ENCODE peak calls at places on chromosomes 5 and 9, in seven cellular contexts. H, D, S, O, T, F and G are unnamed samples.

GRCh38 chr9:3035594-3036389 is 191.9 kb upstream of the PUM3 start:
- DNase-seq in H (no peak), D (no peak), S (no peak), O (no peak), T (no peak), F (no peak), G (no peak)

GRCh38 chr9:134682026-134682425 is 40.4 kb downstream of the COL5A1 start:
- DNase-seq in H (no peak), D (no peak), S (no peak), O (no peak), T (no peak), F (no peak), G (no peak)

GRCh38 chr5:64213568-64213967 is 47.9 kb downstream of the RNF180 start:
- DNase-seq in H (no peak), D (no peak), S (no peak), O (no peak), T (no peak), F (no peak), G (no peak)

GRCh38 chr5:117590944-117591343 is 1016.3 kb upstream of the SEMA6A start:
- DNase-seq in H (no peak), D (peak), S (peak), O (peak), T (no peak), F (peak), G (no peak)

GRCh38 chr5:75054110-75054930 is 2.0 kb upstream of the GCNT4 start:
- DNase-seq in H (no peak), D (no peak), S (peak), O (no peak), T (no peak), F (no peak), G (peak)

GRCh38 chr5:68848086-68848485 is 245.7 kb upstream of the SLC30A5 start:
- DNase-seq in H (no peak), D (no peak), S (no peak), O (no peak), T (no peak), F (no peak), G (no peak)

GRCh38 chr9:4508907-4509589 is 18.8 kb downstream of the SLC1A1 start:
- DNase-seq in H (no peak), D (no peak), S (no peak), O (no peak), T (no peak), F (no peak), G (no peak)

GRCh38 chr9:15144567-15145174 is 162.3 kb downstream of the TTC39B start:
- DNase-seq in H (no peak), D (no peak), S (no peak), O (no peak), T (peak), F (no peak), G (no peak)

GRCh38 chr5:178995341-178995690 is 196 bp upstream of the GRM6 start:
- DNase-seq in H (no peak), D (no peak), S (no peak), O (no peak), T (no peak), F (no peak), G (no peak)

GRCh38 chr9:90504486-90504885 is 138.1 kb downstream of the DIRAS2 start:
- DNase-seq in H (no peak), D (no peak), S (no peak), O (no peak), T (no peak), F (no peak), G (no peak)

GRCh38 chr5:159341914-159342313 is 11.6 kb upstream of the IL12B start:
- DNase-seq in H (peak), D (no peak), S (peak), O (peak), T (peak), F (no peak), G (no peak)

GRCh38 chr5:172630961-172631360 is 10.1 kb upstream of the NEURL1B start:
- DNase-seq in H (no peak), D (no peak), S (no peak), O (no peak), T (no peak), F (no peak), G (no peak)

GRCh38 chr5:77640577-77641396 is 2.3 kb upstream of the OTP start:
- DNase-seq in H (no peak), D (no peak), S (no peak), O (no peak), T (no peak), F (no peak), G (peak)

GRCh38 chr5:115396698-115397097 is 100.2 kb upstream of the CCDC112 start:
- DNase-seq in H (no peak), D (no peak), S (no peak), O (no peak), T (no peak), F (no peak), G (no peak)

GRCh38 chr5:96031180-96031579 is 69.5 kb upstream of the ELL2 start:
- DNase-seq in H (no peak), D (no peak), S (no peak), O (no peak), T (no peak), F (no peak), G (no peak)

GRCh38 chr9:38707885-38708640 is 11.9 kb downstream of the FAM240B start:
- DNase-seq in H (no peak), D (peak), S (peak), O (no peak), T (no peak), F (peak), G (peak)

GRCh38 chr9:72554221-72554641 is 32.8 kb downstream of the TMC1 start:
- DNase-seq in H (no peak), D (no peak), S (no peak), O (peak), T (no peak), F (no peak), G (no peak)

GRCh38 chr5:73115399-73116051 is 4.8 kb upstream of the TMEM171 start:
- DNase-seq in H (no peak), D (no peak), S (no peak), O (peak), T (no peak), F (no peak), G (no peak)

GRCh38 chr5:176728810-176729209 is 81.5 kb downstream of the TSPAN17 start:
- DNase-seq in H (no peak), D (no peak), S (peak), O (no peak), T (no peak), F (no peak), G (no peak)

GRCh38 chr9:126081746-126082145 is 244.9 kb upstream of the MVB12B start:
- DNase-seq in H (no peak), D (no peak), S (no peak), O (no peak), T (no peak), F (no peak), G (no peak)